ENCODE peak calls at places on chromosomes 16 and 17, in four cellular contexts. I is NCI-H446, W is omental fat pad, R is neural crest cell. K is an unnamed sample.

GRCh38 chr16:58507963-58508670 is 7.2 kb upstream of the SETD6 start:
- DNase-seq in W (no peak), I (no peak), R (no peak), K (no peak)

GRCh38 chr17:81551458-81552243 is 502 bp downstream of the FAAP100 start:
- DNase-seq in R (no peak), W (no peak), I (no peak), K (peak; percentile 76)

GRCh38 chr16:11330526-11331237 is 14.6 kb upstream of the RMI2 start:
- DNase-seq in I (no peak), R (no peak), W (no peak), K (no peak)

GRCh38 chr16:53672461-53672860 is 31.2 kb downstream of the RPGRIP1L start:
- DNase-seq in W (no peak), I (no peak), R (no peak), K (no peak)

GRCh38 chr16:10828851-10829331 is 10.3 kb upstream of the TVP23A start:
- DNase-seq in I (peak; percentile 92), W (peak; percentile 83), R (no peak), K (no peak)

GRCh38 chr17:31307640-31308039 is 6.2 kb downstream of the EVI2B start:
- DNase-seq in R (no peak), I (no peak), W (no peak), K (no peak)

GRCh38 chr17:68328676-68329075 is 37.4 kb downstream of the ARSG start:
- DNase-seq in W (no peak), R (no peak), I (no peak), K (no peak)

GRCh38 chr17:39926588-39927100 is 757 bp downstream of the ORMDL3 start:
- DNase-seq in R (no peak), I (no peak), W (no peak), K (peak; percentile 80)

GRCh38 chr17:65670667-65671371 is 109.4 kb upstream of the AXIN2 start:
- DNase-seq in R (no peak), W (no peak), I (no peak), K (no peak)

GRCh38 chr16:8872967-8873865 is 4.4 kb upstream of the CARHSP1 start:
- DNase-seq in R (no peak), W (no peak), I (no peak), K (no peak)

GRCh38 chr17:37450090-37450489 is 39.6 kb upstream of the DUSP14 start:
- DNase-seq in W (no peak), R (no peak), I (no peak), K (no peak)

GRCh38 chr17:5508855-5509254 is 22.5 kb downstream of the MIS12 start:
- DNase-seq in I (no peak), R (peak; percentile 30), W (no peak), K (peak; percentile 74)

GRCh38 chr17:47986520-47986919 is 15.6 kb downstream of the CDK5RAP3 start:
- DNase-seq in R (no peak), I (no peak), W (no peak), K (no peak)

GRCh38 chr17:59643159-59643857 is 23.6 kb downstream of the CLTC start:
- DNase-seq in W (no peak), R (no peak), I (no peak), K (no peak)

GRCh38 chr16:56625943-56626654 is 518 bp downstream of the MT1E start:
- DNase-seq in R (no peak), W (no peak), I (no peak), K (no peak)

GRCh38 chr17:18944646-18945045 is 7.3 kb upstream of the SLC5A10 start:
- DNase-seq in R (no peak), W (no peak), I (no peak), K (no peak)

GRCh38 chr16:49855822-49856740 is at the start of gene ZNF423:
- DNase-seq in W (no peak), I (peak; percentile 45), R (peak; percentile 43), K (peak; percentile 65)

GRCh38 chr17:51647873-51648272 is 387.5 kb downstream of the UTP18 start:
- DNase-seq in R (no peak), I (peak; percentile 44), W (no peak), K (no peak)

GRCh38 chr16:35776-36305 is 17.6 kb downstream of the POLR3K start:
- DNase-seq in W (no peak), R (no peak), I (no peak), K (no peak)

GRCh38 chr16:53726625-53727024 is 22.7 kb downstream of the FTO start:
- DNase-seq in R (peak; percentile 8), I (no peak), W (no peak), K (peak; percentile 60)

GRCh38 chr17:46144246-46144645 is 49.0 kb downstream of the KANSL1 start:
- DNase-seq in R (no peak), I (no peak), W (no peak), K (no peak)

GRCh38 chr17:31517524-31517923 is 126.0 kb downstream of the RAB11FIP4 start:
- DNase-seq in R (no peak), W (no peak), I (no peak), K (no peak)

GRCh38 chr17:66407864-66408263 is 105.5 kb downstream of the PRKCA start:
- DNase-seq in W (no peak), R (no peak), I (no peak), K (no peak)

GRCh38 chr16:55539049-55539448 is 27.4 kb upstream of the CAPNS2 start:
- DNase-seq in R (no peak), W (no peak), I (no peak), K (no peak)

GRCh38 chr16:89570342-89570923 is 5.1 kb upstream of the CPNE7 start:
- DNase-seq in W (no peak), I (no peak), R (no peak), K (no peak)